ENCODE peak calls at places on chromosomes 16 and 17, in four cellular contexts. W is transverse colon, Z is breast epithelium, H is SK-N-SH. I is an unnamed sample. For H3K9me3, the result is how much of the 10 kb centered on the place peaks cover.

GRCh38 chr17:1730345-1731193 is 6.1 kb downstream of the WDR81 start:
- DNase-seq in W (peak), Z (peak), H (peak), I (no peak)

GRCh38 chr17:46984341-46984740 is 5.3 kb upstream of the RPRML start:
- DNase-seq in W (peak), Z (no peak), H (peak), I (no peak)

GRCh38 chr17:9902116-9902515 is 3.0 kb downstream of the RCVRN start:
- DNase-seq in W (no peak), Z (no peak), H (no peak), I (no peak)

GRCh38 chr17:76969598-76970172 is 101.5 kb downstream of the MGAT5B start:
- DNase-seq in W (no peak), Z (no peak), H (peak), I (no peak)

GRCh38 chr17:70829876-70830275 is 660.5 kb downstream of the KCNJ2 start:
- DNase-seq in W (no peak), Z (no peak), H (no peak), I (no peak)

GRCh38 chr17:8121531-8122390 is 2.1 kb downstream of the HES7 start:
- DNase-seq in W (peak), Z (no peak), H (peak), I (no peak)

GRCh38 chr17:8904686-8905085 is 37.2 kb upstream of the PIK3R6 start:
- DNase-seq in W (no peak), Z (no peak), H (no peak), I (no peak)

GRCh38 chr16:46715769-46716305 is 26.4 kb downstream of the ORC6 start:
- DNase-seq in W (no peak), Z (no peak), H (no peak), I (no peak)

GRCh38 chr17:42485680-42486079 is 27.0 kb downstream of the ATP6V0A1 start:
- DNase-seq in W (no peak), Z (no peak), H (no peak), I (no peak)

GRCh38 chr16:4184038-4184702 is 57.7 kb downstream of the SRL start:
- DNase-seq in W (no peak), Z (no peak), H (peak), I (no peak)

GRCh38 chr17:63988741-63989621 is 9.2 kb upstream of the PRR29 start:
- DNase-seq in W (no peak), Z (no peak), H (no peak), I (no peak)

GRCh38 chr17:20266806-20267458 is 200.4 kb downstream of the LGALS9B start:
- DNase-seq in W (no peak), Z (no peak), H (no peak), I (no peak)

GRCh38 chr16:57607676-57608461 is 20.6 kb upstream of the ADGRG1 start:
- DNase-seq in W (no peak), Z (no peak), H (no peak), I (no peak)

GRCh38 chr16:68235105-68235881 is 634 bp downstream of the ESRP2 start:
- DNase-seq in W (peak), Z (peak), H (no peak), I (no peak)

GRCh38 chr17:74779948-74780400 is 3.8 kb upstream of the NAT9 start:
- DNase-seq in W (peak), Z (no peak), H (no peak), I (no peak)

GRCh38 chr16:49556252-49557069 is 182.9 kb downstream of the C16orf78 start:
- DNase-seq in W (no peak), Z (no peak), H (no peak), I (no peak)

GRCh38 chr17:14621826-14622621 is 321.1 kb downstream of the HS3ST3B1 start:
- DNase-seq in W (no peak), Z (no peak), H (no peak), I (no peak)

GRCh38 chr16:1839554-1839953 is 12.5 kb downstream of the FAHD1 start:
- DNase-seq in W (no peak), Z (no peak), H (no peak), I (peak)

GRCh38 chr17:78046923-78047322 is 81.6 kb downstream of the TMC6 start:
- DNase-seq in W (no peak), Z (no peak), H (no peak), I (no peak)

GRCh38 chr17:77286391-77286640 is 145.5 kb downstream of the SEC14L1 start:
- DNase-seq in W (no peak), Z (no peak), H (no peak), I (no peak)

GRCh38 chr17:58184308-58184985 is 8.1 kb upstream of the EPX start:
- DNase-seq in W (no peak), Z (no peak), H (peak), I (no peak)

GRCh38 chr16:17831330-17831729 is 360.6 kb upstream of the XYLT1 start:
- DNase-seq in W (no peak), Z (no peak), H (no peak), I (no peak)

GRCh38 chr16:56297684-56298083 is 106.4 kb downstream of the GNAO1 start:
- DNase-seq in W (no peak), Z (no peak), H (no peak), I (no peak)

GRCh38 chr17:4118095-4118743 is 24.6 kb downstream of the ZZEF1 start:
- DNase-seq in W (no peak), Z (no peak), H (no peak), I (no peak)

GRCh38 chr16:84286568-84287220 is 8.0 kb upstream of the WFDC1 start:
- DNase-seq in W (peak), Z (no peak), H (no peak), I (no peak)

GRCh38 chr17:79800325-79801155 is 3.7 kb upstream of the CBX8 start:
- DNase-seq in W (peak), Z (no peak), H (peak), I (no peak)

GRCh38 chr17:5020502-5021023 is 14.7 kb downstream of the SLC52A1 start:
- DNase-seq in W (no peak), Z (no peak), H (no peak), I (no peak)

GRCh38 chr17:29645516-29646051 is 22.9 kb upstream of the CORO6 start:
- DNase-seq in W (peak), Z (no peak), H (peak), I (no peak)
- TF ChIP-seq POLR2AphosphoS5 in W (peak), Z (peak), H (no peak), I (no peak)

GRCh38 chr16:60717808-60718207 is 1318.4 kb downstream of the CDH8 start:
- DNase-seq in W (no peak), Z (no peak), H (no peak), I (no peak)
- H3K9me3 ChIP-seq in W (under half), Z (under half), H (under half), I (under half)

GRCh38 chr17:45338023-45338781 is 21.4 kb upstream of the MAP3K14 start:
- DNase-seq in W (peak), Z (peak), H (peak), I (no peak)
- TF ChIP-seq POLR2AphosphoS5 in W (no peak), Z (no peak), H (no peak), I (no peak)

DNA sequence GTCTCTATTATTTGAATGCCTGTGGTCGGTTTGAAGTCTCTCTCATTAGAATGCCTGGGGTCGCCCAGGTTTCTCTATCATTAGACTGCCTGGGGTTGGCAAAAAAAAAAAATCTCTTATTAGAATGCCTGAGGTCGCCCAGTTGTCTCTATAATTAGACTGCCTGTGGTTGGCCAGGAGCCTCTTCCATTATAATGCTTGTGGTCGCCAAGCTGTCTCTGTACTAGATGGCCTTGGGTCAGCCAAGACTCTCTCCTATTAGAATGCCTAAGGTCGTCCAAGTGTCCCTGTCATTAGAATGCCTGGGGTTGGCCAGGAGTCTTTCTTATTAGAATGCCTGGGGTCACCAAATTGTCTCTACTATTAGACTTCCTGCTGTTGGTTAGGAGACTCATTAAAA is 2228.4 kb downstream of the TP53TG3F start:
- DNase-seq in W (no peak), Z (no peak), H (no peak), I (no peak)
- H3K9me3 ChIP-seq in W (under half), Z (half or more), H (under half), I (under half)

GRCh38 chr16:66695474-66695934 is 1.0 kb downstream of the CMTM4 start:
- DNase-seq in W (peak), Z (no peak), H (no peak), I (no peak)
- TF ChIP-seq POLR2AphosphoS5 in W (no peak), Z (no peak), H (no peak), I (no peak)